ENCODE peak calls at places on chromosomes 12 and 14, in five cellular contexts. M, Z, Q, V and C are unnamed samples.

GRCh38 chr12:50579757-50580267 is 75.0 kb downstream of the DIP2B start:
- DNase-seq in Q (peak; percentile 74), Z (no peak), V (no peak), M (peak; percentile 91), C (no peak)

GRCh38 chr14:54207991-54208520 is 188.8 kb upstream of the CDKN3 start:
- DNase-seq in Z (no peak), M (no peak), V (no peak), Q (no peak), C (no peak)

GRCh38 chr12:71627438-71628002 is 36.1 kb downstream of the ZFC3H1 start:
- DNase-seq in Z (no peak), Q (no peak), M (peak; percentile 23), V (no peak), C (no peak)

GRCh38 chr12:7130791-7131501 is 775 bp downstream of the CLSTN3 start:
- DNase-seq in V (peak; percentile 34), Z (no peak), M (peak; percentile 43), Q (peak; percentile 42), C (no peak)

GRCh38 chr14:76774471-76775158 is 13.3 kb downstream of the VASH1 start:
- DNase-seq in Q (no peak), Z (no peak), V (no peak), M (no peak), C (no peak)

GRCh38 chr12:42056130-42056529 is 88.5 kb downstream of the GXYLT1 start:
- DNase-seq in Z (no peak), V (no peak), M (no peak), Q (no peak), C (peak; percentile 66)

GRCh38 chr12:62760779-62761178 is 174.2 kb downstream of the PPM1H start:
- DNase-seq in M (no peak), Z (no peak), Q (peak; percentile 32), V (no peak), C (no peak)

GRCh38 chr14:105069887-105070759 is 4.9 kb upstream of the GPR132 start:
- DNase-seq in Z (peak; percentile 62), V (peak; percentile 47), M (no peak), Q (peak; percentile 60), C (peak; percentile 88)

GRCh38 chr12:120261951-120262851 is 3.3 kb downstream of the PXN start:
- DNase-seq in V (peak; percentile 58), M (peak; percentile 96), Z (peak; percentile 63), Q (no peak), C (no peak)

GRCh38 chr12:1013618-1014489 is 22.8 kb downstream of the ERC1 start:
- DNase-seq in M (peak; percentile 96), Q (peak; percentile 90), Z (peak; percentile 27), V (no peak), C (no peak)

GRCh38 chr12:122406701-122407154 is 15.7 kb downstream of the CLIP1 start:
- DNase-seq in Z (no peak), Q (peak; percentile 26), M (no peak), V (no peak), C (no peak)

GRCh38 chr12:124828264-124829007 is 35.2 kb downstream of the SCARB1 start:
- DNase-seq in Q (no peak), M (peak; percentile 73), V (no peak), Z (no peak), C (no peak)

GRCh38 chr12:109563291-109564284 is 9.7 kb downstream of the MMAB start:
- DNase-seq in Q (no peak), V (no peak), M (no peak), Z (no peak), C (no peak)

GRCh38 chr12:96719671-96720362 is 187.2 kb upstream of the NEDD1 start:
- DNase-seq in Q (peak; percentile 33), M (peak; percentile 20), V (no peak), Z (no peak), C (peak; percentile 14)

GRCh38 chr14:36430662-36431084 is 89.4 kb downstream of the NKX2-1 start:
- DNase-seq in Q (no peak), M (peak; percentile 58), Z (no peak), V (no peak), C (no peak)

GRCh38 chr14:56196274-56196673 is 78.1 kb downstream of the PELI2 start:
- DNase-seq in Q (peak; percentile 75), Z (no peak), V (no peak), M (no peak), C (no peak)

GRCh38 chr14:99166506-99166905 is 105.5 kb downstream of the BCL11B start:
- DNase-seq in V (no peak), Z (no peak), M (no peak), Q (no peak), C (no peak)

GRCh38 chr14:49481099-49481498 is 105.1 kb downstream of the RPS29 start:
- DNase-seq in Z (no peak), Q (no peak), M (peak; percentile 6), V (no peak), C (no peak)

GRCh38 chr14:71187633-71188356 is 280.5 kb downstream of the PCNX1 start:
- DNase-seq in Q (no peak), V (no peak), Z (no peak), M (no peak), C (no peak)

GRCh38 chr12:4984971-4985370 is 58.7 kb upstream of the KCNA5 start:
- DNase-seq in M (no peak), Q (no peak), Z (no peak), V (no peak), C (no peak)

GRCh38 chr12:46224401-46224800 is 44.4 kb downstream of the SLC38A1 start:
- DNase-seq in Q (peak; percentile 85), V (peak; percentile 63), Z (peak; percentile 80), M (no peak), C (no peak)

GRCh38 chr14:55127491-55127951 is 1.5 kb upstream of the LGALS3 start:
- DNase-seq in V (no peak), M (peak; percentile 62), Z (no peak), Q (peak; percentile 72), C (no peak)

GRCh38 chr12:78938341-78939084 is 73.9 kb downstream of the SYT1 start:
- DNase-seq in M (no peak), V (no peak), Z (no peak), Q (no peak), C (no peak)

GRCh38 chr14:51547260-51547659 is 104.5 kb upstream of the FRMD6 start:
- DNase-seq in Q (peak; percentile 100), V (peak; percentile 51), Z (peak; percentile 55), M (peak; percentile 100), C (no peak)

GRCh38 chr14:60093606-60094005 is 1.9 kb downstream of the PCNX4 start:
- DNase-seq in Z (no peak), V (no peak), Q (peak; percentile 21), M (peak; percentile 5), C (no peak)

DNA sequence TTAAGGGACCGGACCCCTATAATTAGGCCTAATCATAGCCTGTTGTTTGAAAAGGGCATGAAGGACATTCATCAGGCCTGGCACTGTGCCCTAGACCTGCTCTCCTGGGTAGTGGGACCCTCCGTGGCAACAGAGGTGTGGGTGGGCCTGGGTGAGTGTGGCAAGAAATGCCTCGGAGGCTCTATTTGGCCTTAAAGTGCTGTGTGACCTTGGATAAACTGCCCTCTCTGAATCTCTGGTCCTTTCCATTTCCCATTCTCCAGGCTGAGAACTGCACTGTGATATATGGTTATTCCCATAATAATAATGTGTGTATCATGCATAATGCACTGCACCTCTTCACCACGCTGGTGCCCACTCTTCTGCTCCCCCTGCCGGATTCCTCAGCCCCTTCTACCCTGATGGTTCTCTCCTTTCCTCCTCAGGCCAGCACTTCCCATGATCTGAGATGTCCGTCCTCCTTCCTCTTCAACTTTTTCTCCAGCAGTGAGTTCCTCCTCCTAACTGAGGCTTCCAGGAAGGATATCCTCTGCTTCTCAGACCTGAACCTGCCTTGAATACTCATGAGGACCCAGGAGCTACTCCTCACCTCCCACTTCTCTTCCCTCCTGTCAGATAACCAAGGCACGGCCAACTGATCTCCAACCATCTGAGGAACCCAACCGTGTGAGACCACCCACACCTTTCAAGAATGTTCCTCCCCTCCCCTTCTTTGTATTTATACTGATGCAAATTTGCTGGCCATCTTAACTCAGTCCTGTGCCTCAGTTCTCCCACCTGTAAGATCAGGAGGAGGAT is 111.0 kb upstream of the PZP start:
- DNase-seq in Q (no peak), V (no peak), M (no peak), Z (no peak), C (no peak)
- TF ChIP-seq CTCF in Q (no peak), V (no peak), M (no peak), Z (no peak), C (no peak)

GRCh38 chr12:14243941-14244340 is 121.5 kb upstream of the ATF7IP start:
- DNase-seq in Q (no peak), V (no peak), Z (no peak), M (no peak), C (no peak)

GRCh38 chr12:14238224-14238792 is 127.2 kb upstream of the ATF7IP start:
- DNase-seq in M (peak; percentile 33), Z (no peak), V (no peak), Q (peak; percentile 57), C (no peak)

GRCh38 chr12:14239935-14240872 is 125.3 kb upstream of the ATF7IP start:
- DNase-seq in V (no peak), Q (no peak), Z (peak; percentile 26), M (peak; percentile 58), C (peak; percentile 23)

GRCh38 chr12:14239350-14239934 is 126.0 kb upstream of the ATF7IP start:
- DNase-seq in V (no peak), Q (peak; percentile 60), M (no peak), Z (peak; percentile 32), C (peak; percentile 50)

GRCh38 chr12:14240873-14241220 is 124.6 kb upstream of the ATF7IP start:
- DNase-seq in M (no peak), Z (no peak), V (no peak), Q (no peak), C (no peak)
- TF ChIP-seq CTCF in M (no peak), Z (no peak), V (no peak), Q (no peak), C (no peak)

GRCh38 chr14:61514927-61515326 is 180.4 kb upstream of the HIF1A start:
- DNase-seq in Z (no peak), M (no peak), Q (no peak), V (no peak), C (no peak)
- TF ChIP-seq CTCF in Z (no peak), M (no peak), Q (no peak), V (no peak), C (no peak)

DNA sequence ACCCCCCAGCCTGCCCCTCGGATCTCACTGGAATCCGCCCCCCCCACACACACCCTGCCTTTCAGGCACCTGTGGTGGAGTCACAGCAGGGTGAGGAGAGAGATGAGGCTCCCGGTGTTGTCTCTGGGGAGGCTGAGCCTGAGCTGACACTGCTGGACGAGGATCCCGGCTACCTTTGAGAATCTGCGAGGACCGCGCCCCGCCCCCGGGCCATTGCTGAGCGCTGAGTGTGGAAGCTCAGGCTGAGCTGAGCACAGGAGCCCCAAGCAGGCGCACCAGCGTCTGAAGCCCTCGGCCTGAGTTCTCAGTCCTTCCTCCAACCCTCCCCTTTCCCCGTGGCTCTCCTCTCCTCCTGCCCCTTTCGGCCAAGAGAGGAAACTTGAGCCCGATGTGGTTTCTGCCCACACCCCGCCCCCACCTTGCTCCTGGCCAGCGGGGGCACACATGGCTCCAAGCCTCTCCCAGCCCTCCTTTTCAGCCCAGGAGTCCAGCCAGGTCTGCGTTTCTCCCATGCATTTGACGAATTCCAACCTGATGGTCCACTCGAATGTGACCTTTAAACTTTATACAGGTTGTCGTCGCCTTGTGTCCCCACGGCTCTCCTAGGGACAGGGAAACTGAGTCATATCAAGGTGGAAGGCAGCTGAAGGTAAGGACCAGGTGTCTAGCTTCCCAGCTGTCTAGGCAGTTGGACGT is at the start of gene NFE2:
- DNase-seq in Z (peak; percentile 44), M (peak; percentile 60), V (no peak), Q (peak; percentile 63), C (peak; percentile 93)
- TF ChIP-seq CTCF in Z (no peak), M (no peak), V (no peak), Q (no peak), C (no peak)